ENCODE peak calls at places on chromosomes 1 and 21, in ten cellular contexts. L is PC-3, G is GM23338, U is neural crest cell, Z is suprapubic skin, N is GM12865, B is neural progenitor cell, D is fibroblast of pulmonary artery, O is MCF 10A, I is GM12878. A is an unnamed sample.

GRCh38 chr21:42565886-42566523 is 52.4 kb downstream of the SLC37A1 start:
- DNase-seq in L (no peak), G (no peak), U (no peak), Z (peak; percentile 70), N (no peak), B (no peak), D (no peak), O (no peak), I (no peak), A (no peak)

GRCh38 chr21:34280987-34281386 is 82.8 kb upstream of the KCNE2 start:
- DNase-seq in L (no peak), G (no peak), U (no peak), Z (no peak), N (no peak), B (no peak), D (peak; percentile 2), O (no peak), I (no peak), A (no peak)

GRCh38 chr1:6443339-6444115 is 19.0 kb downstream of the ESPN start:
- DNase-seq in L (no peak), G (no peak), U (no peak), Z (no peak), N (no peak), B (no peak), D (no peak), O (no peak), I (no peak), A (no peak)

GRCh38 chr1:152034654-152035405 is 2.0 kb downstream of the S100A11 start:
- DNase-seq in L (peak; percentile 90), G (peak; percentile 90), U (peak; percentile 55), Z (no peak), N (peak; percentile 79), B (peak; percentile 70), D (peak; percentile 68), O (peak; percentile 89), I (peak; percentile 57), A (peak; percentile 70)

GRCh38 chr1:203563291-203563690 is 63.3 kb upstream of the ATP2B4 start:
- DNase-seq in L (peak; percentile 27), G (no peak), U (no peak), Z (no peak), N (no peak), B (no peak), D (no peak), O (no peak), I (no peak), A (no peak)

GRCh38 chr21:34545079-34545884 is 33.3 kb upstream of the KCNE1 start:
- DNase-seq in L (peak; percentile 65), G (peak; percentile 26), U (peak; percentile 41), Z (no peak), N (peak; percentile 86), B (peak; percentile 53), D (peak; percentile 65), O (no peak), I (peak; percentile 86), A (no peak)

GRCh38 chr1:91744973-91745648 is 140.8 kb downstream of the TGFBR3 start:
- DNase-seq in L (no peak), G (no peak), U (no peak), Z (no peak), N (no peak), B (no peak), D (peak; percentile 60), O (peak; percentile 40), I (no peak), A (no peak)

GRCh38 chr1:244918422-244919319 is 54.3 kb upstream of the HNRNPU start:
- DNase-seq in L (peak; percentile 57), G (peak; percentile 34), U (peak; percentile 9), Z (no peak), N (peak; percentile 81), B (peak; percentile 55), D (peak; percentile 44), O (peak; percentile 38), I (no peak), A (peak; percentile 15)

GRCh38 chr1:1179983-1180861 is 6.5 kb downstream of the TTLL10 start:
- DNase-seq in L (no peak), G (peak; percentile 48), U (no peak), Z (no peak), N (no peak), B (peak; percentile 1), D (no peak), O (no peak), I (no peak), A (peak; percentile 3)

GRCh38 chr1:31348449-31348848 is 24.4 kb downstream of the FABP3 start:
- DNase-seq in L (no peak), G (no peak), U (no peak), Z (no peak), N (no peak), B (no peak), D (no peak), O (no peak), I (no peak), A (no peak)

GRCh38 chr1:172383541-172383940 is 36.9 kb upstream of the C1orf105 start:
- DNase-seq in L (no peak), G (peak; percentile 16), U (no peak), Z (no peak), N (no peak), B (no peak), D (peak; percentile 67), O (no peak), I (no peak), A (no peak)

DNA sequence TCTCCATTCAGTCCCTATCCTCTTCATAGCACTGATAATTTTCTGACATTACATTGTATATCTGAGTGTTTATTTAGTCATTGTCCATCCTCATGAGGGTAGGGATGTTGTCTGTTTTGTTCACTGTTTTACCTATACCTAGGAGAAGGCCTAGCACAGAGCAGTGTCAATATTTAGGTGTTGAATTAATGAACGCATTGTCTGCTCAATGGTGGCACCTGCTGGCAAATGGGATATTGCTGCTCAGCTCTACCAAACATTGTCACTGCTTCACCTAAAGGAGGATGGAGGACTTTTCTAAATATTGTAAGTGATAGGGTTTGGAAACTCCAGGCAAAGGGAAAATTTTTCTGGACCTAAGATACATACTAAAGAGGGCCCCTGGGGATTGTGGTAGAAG is 243.9 kb downstream of the RRAGC start:
- DNase-seq in L (peak; percentile 8), G (no peak), U (no peak), Z (no peak), N (peak; percentile 11), B (no peak), D (no peak), O (peak; percentile 19), I (no peak), A (no peak)
- TF ChIP-seq CTCF in L (peak; percentile 51), G (peak; percentile 55), U (peak; percentile 39), Z (no peak), N (peak; percentile 24), B (peak; percentile 29), D (no peak), O (peak; percentile 10), I (peak; percentile 12), A (no peak)

DNA sequence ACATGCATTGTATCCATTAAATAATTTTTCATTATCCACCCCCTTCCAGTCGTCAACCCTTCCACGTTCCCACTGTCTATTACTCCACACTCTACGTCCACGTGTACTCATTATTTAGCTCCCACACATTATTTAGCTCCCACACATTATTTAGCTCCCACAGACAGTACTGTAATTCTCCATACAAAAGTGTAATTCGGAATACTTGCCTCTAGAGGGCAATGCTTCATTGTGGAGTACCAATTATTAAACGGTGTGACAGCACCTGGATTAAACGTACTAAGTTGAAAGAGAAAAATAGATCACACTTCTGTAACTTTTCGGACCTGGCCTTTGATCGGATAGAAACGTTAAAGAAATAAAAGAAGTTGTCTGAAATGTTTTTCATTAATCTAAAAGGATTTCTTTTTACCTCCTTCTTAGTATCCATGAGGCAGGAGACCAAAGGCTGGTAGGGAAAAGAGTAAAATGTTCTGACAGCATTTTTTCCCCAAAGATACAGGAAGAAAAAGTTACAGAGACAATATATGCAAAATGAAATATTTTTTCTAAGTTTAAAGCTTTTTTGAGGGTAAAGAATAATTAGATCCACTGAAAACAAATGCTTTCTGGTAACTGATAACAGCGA is 99.2 kb downstream of the LHX8 start:
- DNase-seq in L (peak; percentile 64), G (peak; percentile 70), U (no peak), Z (no peak), N (peak; percentile 41), B (peak; percentile 49), D (peak; percentile 54), O (peak; percentile 62), I (peak; percentile 4), A (peak; percentile 9)
- TF ChIP-seq CTCF in L (peak; percentile 83), G (peak; percentile 92), U (peak; percentile 79), Z (no peak), N (peak; percentile 57), B (peak; percentile 75), D (peak; percentile 76), O (peak; percentile 47), I (peak; percentile 63), A (peak; percentile 75)

GRCh38 chr1:17922833-17923232 is 167.7 kb downstream of the ACTL8 start:
- DNase-seq in L (peak; percentile 45), G (peak; percentile 84), U (peak; percentile 52), Z (peak; percentile 60), N (peak; percentile 45), B (peak; percentile 86), D (peak; percentile 26), O (peak; percentile 54), I (no peak), A (peak; percentile 69)
- TF ChIP-seq CTCF in L (peak; percentile 67), G (peak; percentile 89), U (peak; percentile 70), Z (peak; percentile 13), N (peak; percentile 66), B (peak; percentile 95), D (peak; percentile 49), O (peak; percentile 53), I (peak; percentile 52), A (peak; percentile 28)

GRCh38 chr21:32457962-32458361 is 45.5 kb downstream of the EVA1C start:
- DNase-seq in L (no peak), G (no peak), U (no peak), Z (no peak), N (no peak), B (no peak), D (no peak), O (no peak), I (no peak), A (no peak)

GRCh38 chr21:32456497-32456918 is 44.0 kb downstream of the EVA1C start:
- DNase-seq in L (peak; percentile 51), G (no peak), U (no peak), Z (no peak), N (no peak), B (no peak), D (peak; percentile 84), O (peak; percentile 69), I (no peak), A (no peak)

GRCh38 chr21:32459972-32460371 is 47.5 kb downstream of the EVA1C start:
- DNase-seq in L (no peak), G (no peak), U (no peak), Z (no peak), N (no peak), B (no peak), D (peak; percentile 53), O (no peak), I (no peak), A (no peak)

GRCh38 chr21:32455548-32455947 is 43.0 kb downstream of the EVA1C start:
- DNase-seq in L (peak; percentile 33), G (no peak), U (no peak), Z (no peak), N (no peak), B (no peak), D (no peak), O (peak; percentile 86), I (no peak), A (no peak)

DNA sequence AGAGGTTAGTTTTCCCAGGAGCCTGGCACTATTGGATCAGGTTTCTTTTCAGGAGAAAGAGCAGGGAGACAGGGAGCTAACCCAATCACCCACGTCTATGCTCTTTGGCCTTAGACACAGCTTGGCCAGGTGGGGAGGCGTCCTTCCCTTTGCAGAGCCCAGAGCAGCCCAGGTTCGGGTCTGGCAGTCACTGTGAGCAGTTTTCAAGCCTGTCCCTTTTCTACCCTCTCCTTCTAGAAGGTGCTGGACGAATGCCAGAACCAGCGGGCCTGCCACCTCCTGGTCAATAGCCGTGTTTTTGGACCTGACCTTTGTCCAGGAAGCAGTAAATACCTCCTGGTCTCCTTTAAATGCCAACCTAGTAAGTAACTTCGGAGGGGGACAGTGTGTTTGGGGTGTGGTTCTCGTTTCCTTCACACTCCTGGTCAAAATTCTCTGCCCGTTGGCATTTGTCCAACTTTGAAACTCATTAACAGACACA is 44.9 kb downstream of the EVA1C start:
- DNase-seq in L (peak; percentile 67), G (peak; percentile 11), U (no peak), Z (no peak), N (no peak), B (no peak), D (peak; percentile 51), O (peak; percentile 60), I (no peak), A (no peak)
- TF ChIP-seq CTCF in L (peak; percentile 40), G (no peak), U (no peak), Z (no peak), N (no peak), B (no peak), D (peak; percentile 20), O (no peak), I (no peak), A (no peak)